ENCODE peak calls at places on chromosomes 13 and 19, in five cellular contexts. D is H9, W is IMR-90, V is neuronal stem cell, A is trophoblast cell. E is an unnamed sample. For H3K9me3, the result is how much of the 10 kb centered on the place peaks cover.

GRCh38 chr19:10193666-10194499 is 870 bp downstream of the DNMT1 start:
- DNase-seq in D (peak), W (peak), A (peak), V (peak), E (peak)

GRCh38 chr19:29640231-29640630 is 25.0 kb upstream of the PLEKHF1 start:
- DNase-seq in V (no peak), W (no peak), D (no peak), A (no peak), E (no peak)

GRCh38 chr13:24264976-24265375 is 44.4 kb upstream of the C1QTNF9 start:
- DNase-seq in A (no peak), D (no peak), W (no peak), V (no peak), E (no peak)

GRCh38 chr13:21232196-21232595 is 55.7 kb downstream of the MRPL57 start:
- DNase-seq in W (peak), V (no peak), A (no peak), D (no peak), E (no peak)

GRCh38 chr13:101552797-101553196 is 100.3 kb downstream of the ITGBL1 start:
- DNase-seq in A (no peak), V (no peak), D (no peak), W (peak), E (peak)

GRCh38 chr13:40206241-40207109 is 460.0 kb downstream of the FOXO1 start:
- DNase-seq in A (no peak), V (no peak), W (peak), D (no peak), E (no peak)

GRCh38 chr19:13839938-13840750 is 36.8 kb upstream of the NANOS3 start:
- DNase-seq in V (no peak), D (peak), A (peak), W (peak), E (peak)

GRCh38 chr19:3285647-3286176 is 61.3 kb downstream of the CELF5 start:
- DNase-seq in A (no peak), V (peak), D (peak), W (no peak), E (no peak)

GRCh38 chr19:19751846-19752245 is 18.9 kb upstream of the ZNF14 start:
- DNase-seq in V (no peak), A (no peak), W (no peak), D (no peak), E (no peak)

GRCh38 chr13:24053505-24054251 is 106.8 kb upstream of the SPATA13 start:
- DNase-seq in W (peak), D (peak), A (peak), V (peak), E (peak)

GRCh38 chr13:100543872-100544602 is 44.6 kb downstream of the GGACT start:
- DNase-seq in A (no peak), W (no peak), D (no peak), V (no peak), E (no peak)

GRCh38 chr19:48754950-48755645 is at the start of gene FGF21:
- DNase-seq in A (no peak), V (no peak), W (no peak), D (peak), E (no peak)

GRCh38 chr19:33273881-33274662 is 28.3 kb downstream of the CEBPA start:
- DNase-seq in A (no peak), D (no peak), V (no peak), W (peak), E (peak)

GRCh38 chr19:33416307-33417215 is 43.1 kb downstream of the CEBPG start:
- DNase-seq in A (peak), W (peak), V (peak), D (peak), E (peak)

GRCh38 chr13:101942038-101942437 is 459.8 kb downstream of the FGF14 start:
- DNase-seq in D (no peak), V (peak), W (peak), A (peak), E (peak)

GRCh38 chr13:44762946-44763345 is 186.8 kb upstream of the TSC22D1 start:
- DNase-seq in D (no peak), W (peak), V (no peak), A (no peak), E (no peak)

GRCh38 chr19:15313649-15314279 is 18.6 kb downstream of the BRD4 start:
- DNase-seq in W (no peak), A (no peak), V (no peak), D (no peak), E (no peak)

DNA sequence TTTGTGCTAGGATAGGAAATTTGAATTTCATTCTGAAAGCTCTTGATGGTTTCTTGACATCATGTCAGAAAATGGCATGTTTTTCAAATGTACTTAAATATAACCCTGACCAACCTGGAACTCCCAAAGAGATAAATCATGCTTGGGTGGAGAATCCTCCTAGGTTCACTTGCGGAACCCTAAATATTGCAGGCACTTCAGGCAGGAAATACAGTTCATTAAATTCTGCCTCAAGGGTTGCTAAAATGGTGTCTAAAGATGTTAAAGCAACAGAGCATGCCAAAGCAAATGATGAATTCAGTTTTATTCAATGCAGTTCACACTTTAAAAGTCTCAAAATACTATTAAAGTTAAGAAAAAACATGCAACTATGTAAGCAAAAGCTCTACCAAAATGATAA is 415.9 kb downstream of the SLITRK6 start:
- DNase-seq in W (no peak), A (no peak), V (no peak), D (no peak), E (no peak)
- H3K4me2 ChIP-seq in W (no peak), A (no peak), V (no peak), D (no peak), E (no peak)

GRCh38 chr19:52230685-52231084 is 38.7 kb upstream of the ZNF766 start:
- DNase-seq in D (no peak), V (no peak), W (no peak), A (peak), E (no peak)
- H3K9me3 ChIP-seq in D (under half), V (under half), W (under half), A (under half), E (under half)

GRCh38 chr19:42255766-42256750 is 1.1 kb upstream of the ERF start:
- DNase-seq in V (peak), A (peak), W (peak), D (peak), E (peak)

GRCh38 chr19:42253245-42254082 is 1.5 kb downstream of the ERF start:
- DNase-seq in W (peak), A (peak), V (peak), D (peak), E (peak)

GRCh38 chr19:42254850-42255765 is at the start of gene ERF:
- DNase-seq in A (peak), D (peak), W (peak), V (peak), E (peak)

GRCh38 chr19:42252365-42253244 is 2.3 kb downstream of the ERF start:
- DNase-seq in V (no peak), A (no peak), D (no peak), W (peak), E (peak)

DNA sequence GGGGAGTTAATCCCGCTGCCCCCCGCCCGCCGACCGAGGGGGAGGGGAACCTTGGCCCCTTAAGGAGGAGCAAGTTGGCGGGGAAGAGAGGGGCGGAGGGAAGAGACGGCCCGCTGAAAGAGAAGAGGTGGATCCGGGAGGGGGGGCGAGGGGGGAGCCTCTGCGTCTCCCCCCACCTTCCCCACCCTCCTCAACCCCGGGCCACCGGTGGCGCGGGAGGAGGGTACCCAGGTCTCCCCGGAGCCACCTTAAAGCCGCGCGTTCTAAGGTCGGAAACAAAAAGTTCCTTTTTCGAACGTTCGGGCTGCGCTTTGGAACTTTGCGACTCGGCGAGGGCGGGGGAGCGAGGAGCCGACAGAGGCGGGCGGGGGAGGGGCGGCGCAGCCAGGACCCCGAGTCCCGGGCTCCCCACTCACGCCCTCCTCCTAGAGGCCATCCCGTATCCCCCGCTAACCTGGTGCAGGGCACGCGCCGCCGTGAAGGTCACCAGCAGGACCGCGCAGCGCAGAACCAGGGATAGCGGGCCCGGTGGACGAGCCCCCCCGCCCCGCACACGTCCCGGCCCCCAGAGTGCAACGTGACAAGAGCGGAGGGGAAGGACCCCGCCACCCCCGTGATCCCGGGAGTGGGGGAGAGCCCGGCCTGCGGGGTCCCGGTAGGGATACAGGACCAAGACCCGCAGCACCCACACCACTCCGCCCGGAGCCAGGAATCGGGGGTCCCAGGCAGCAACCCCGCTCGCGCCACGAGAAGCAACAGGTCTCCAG is 662 bp downstream of the ERF start:
- DNase-seq in W (peak), A (peak), V (peak), D (peak), E (peak)
- H3K4ac ChIP-seq in W (peak), A (peak), V (peak), D (no peak), E (peak)

GRCh38 chr13:33349996-33350826 is 64.7 kb upstream of the STARD13 start:
- DNase-seq in W (peak), D (peak), A (no peak), V (peak), E (peak)

GRCh38 chr13:33347866-33348265 is 62.3 kb upstream of the STARD13 start:
- DNase-seq in A (no peak), W (no peak), V (no peak), D (no peak), E (peak)

GRCh38 chr13:33345842-33346241 is 60.3 kb upstream of the STARD13 start:
- DNase-seq in W (no peak), A (no peak), D (no peak), V (no peak), E (no peak)

GRCh38 chr13:33349314-33349995 is 63.9 kb upstream of the STARD13 start:
- DNase-seq in D (peak), W (no peak), A (no peak), V (peak), E (peak)

GRCh38 chr13:33348366-33348765 is 62.8 kb upstream of the STARD13 start:
- DNase-seq in V (no peak), D (no peak), A (no peak), W (peak), E (peak)
- H3K4me2 ChIP-seq in V (no peak), D (no peak), A (no peak), W (peak), E (no peak)

GRCh38 chr19:36573020-36573947 is at the start of gene ZNF529:
- DNase-seq in D (peak), A (peak), W (peak), V (peak), E (peak)

GRCh38 chr19:36572593-36573019 is 486 bp downstream of the ZNF529 start:
- DNase-seq in V (no peak), W (no peak), A (no peak), D (no peak), E (no peak)

GRCh38 chr19:36577271-36577996 is 4.3 kb upstream of the ZNF529 start:
- DNase-seq in D (no peak), A (peak), V (no peak), W (no peak), E (no peak)

GRCh38 chr19:36573948-36574726 is 1.0 kb upstream of the ZNF529 start:
- DNase-seq in D (no peak), A (peak), V (no peak), W (peak), E (peak)

DNA sequence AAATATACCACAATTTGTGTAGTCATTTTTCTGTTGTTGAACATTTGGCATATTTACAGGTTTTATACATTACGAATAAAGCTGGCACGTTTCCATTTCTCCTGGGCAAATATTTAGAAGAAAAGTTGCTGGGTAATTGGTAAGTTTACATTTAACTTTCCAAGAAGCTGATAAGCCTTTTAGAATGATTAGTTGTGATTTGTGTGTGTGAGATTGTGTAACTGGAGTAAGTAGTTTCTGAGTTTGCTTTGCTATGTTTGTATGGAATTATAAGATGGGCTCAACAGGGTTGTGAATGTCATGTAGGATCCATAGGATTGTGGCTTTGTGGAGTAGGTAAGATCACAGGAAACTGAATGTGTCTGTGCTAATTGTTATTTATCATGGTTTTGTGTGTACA is 1.7 kb upstream of the ZNF529 start:
- DNase-seq in D (no peak), W (no peak), A (no peak), V (no peak), E (no peak)
- H3K9me3 ChIP-seq in D (under half), W (under half), A (under half), V (half or more), E (half or more)

DNA sequence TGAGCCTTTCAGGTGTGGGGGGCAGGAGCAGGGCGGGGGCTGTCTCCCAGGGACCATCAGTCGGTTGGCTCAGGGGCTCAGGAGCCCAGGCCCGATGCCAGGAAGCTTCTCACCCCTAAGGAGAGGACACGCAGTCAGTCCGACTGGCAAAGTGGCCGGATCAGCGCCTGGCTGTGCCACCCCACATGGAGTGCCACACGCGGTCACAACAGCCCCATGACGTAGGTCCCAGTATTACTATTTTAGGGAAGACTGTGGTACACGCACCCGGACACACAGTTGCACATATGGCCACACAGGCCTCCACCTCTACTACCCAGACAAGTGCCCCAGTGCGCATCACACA is 29.3 kb upstream of the GRTP1 start:
- DNase-seq in W (no peak), D (no peak), V (no peak), A (no peak), E (no peak)
- H3K4ac ChIP-seq in W (peak), D (no peak), V (no peak), A (no peak), E (peak)

GRCh38 chr13:42028113-42028799 is 20.2 kb upstream of the DGKH start:
- DNase-seq in D (no peak), W (no peak), V (no peak), A (no peak), E (no peak)

GRCh38 chr13:42027286-42027685 is 21.2 kb upstream of the DGKH start:
- DNase-seq in V (no peak), A (no peak), W (no peak), D (no peak), E (no peak)

GRCh38 chr13:42017264-42017663 is 31.2 kb upstream of the DGKH start:
- DNase-seq in W (no peak), D (no peak), A (no peak), V (no peak), E (no peak)

GRCh38 chr13:42022796-42023493 is 25.5 kb upstream of the DGKH start:
- DNase-seq in V (no peak), W (no peak), D (no peak), A (no peak), E (no peak)
- H3K4me2 ChIP-seq in V (no peak), W (no peak), D (no peak), A (no peak), E (no peak)

DNA sequence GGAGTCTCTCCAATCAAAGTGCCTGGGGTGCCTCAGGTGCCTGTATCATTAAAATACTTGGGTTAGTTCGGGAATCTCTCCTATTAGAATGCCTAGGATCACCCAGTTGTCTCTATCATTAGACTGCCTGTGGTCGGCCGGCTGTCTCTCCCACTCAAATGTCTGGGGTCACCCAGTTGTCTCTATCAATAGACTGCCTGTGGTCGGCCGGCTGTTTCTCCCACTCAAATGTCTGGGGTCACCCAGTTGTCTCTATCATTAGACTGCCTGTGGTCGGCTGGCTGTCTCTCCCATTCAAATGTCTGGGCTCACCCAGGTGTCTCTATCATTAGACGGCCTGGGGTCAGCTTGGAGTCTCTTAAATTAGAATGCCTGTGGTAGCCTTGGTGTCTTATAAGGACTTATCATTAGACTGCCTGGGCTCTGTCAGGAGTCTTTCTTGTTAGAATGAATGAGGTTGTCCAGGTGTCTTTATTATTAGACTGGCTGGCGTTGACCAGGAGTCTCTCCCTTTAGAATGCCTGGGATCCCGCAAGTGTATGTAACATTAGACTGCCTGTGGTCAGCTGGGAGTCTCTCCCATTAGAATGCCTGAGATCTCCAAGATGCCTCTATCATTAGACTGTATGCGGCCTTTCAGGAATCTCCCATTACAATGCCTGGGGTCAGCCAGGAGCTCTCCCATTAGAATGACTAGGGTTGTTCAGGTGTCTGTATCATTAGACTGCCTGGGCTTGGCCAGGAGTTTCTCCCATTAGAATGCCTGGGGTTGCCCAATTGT is 1555.5 kb downstream of the UQCRFS1 start:
- DNase-seq in D (peak), W (no peak), A (no peak), V (no peak), E (no peak)
- H3K9me3 ChIP-seq in D (half or more), W (under half), A (under half), V (under half), E (under half)

GRCh38 chr13:106515635-106516254 is 19.7 kb downstream of the EFNB2 start:
- DNase-seq in W (no peak), V (no peak), D (no peak), A (no peak), E (no peak)
- H3K4ac ChIP-seq in W (peak), V (no peak), D (no peak), A (peak), E (no peak)